ENCODE peak calls at places on chromosome 7, in four cellular contexts. C, W, T and A are unnamed samples.
A peak's percentile ranks its signal among the peaks of the same experiment; 100 is the strongest.

GRCh38 chr7:99562832-99563231 is 4.4 kb downstream of the ZNF655 start:
- DNase-seq in W (peak; percentile 89), T (peak; percentile 97), C (no peak), A (no peak)

GRCh38 chr7:95996174-95996573 is 223.8 kb downstream of the DYNC1I1 start:
- DNase-seq in W (no peak), T (no peak), C (no peak), A (no peak)

GRCh38 chr7:64602518-64602917 is 39.6 kb upstream of the ZNF680 start:
- DNase-seq in C (no peak), W (no peak), T (peak; percentile 29), A (no peak)

GRCh38 chr7:151851782-151852181 is 25.1 kb downstream of the PRKAG2 start:
- DNase-seq in T (no peak), C (no peak), W (no peak), A (no peak)

GRCh38 chr7:156602283-156602682 is 38.3 kb upstream of the RNF32 start:
- DNase-seq in T (no peak), C (no peak), W (no peak), A (no peak)

GRCh38 chr7:10940748-10941358 is 32.8 kb upstream of the PHF14 start:
- DNase-seq in T (no peak), W (no peak), C (peak; percentile 47), A (peak; percentile 51)

GRCh38 chr7:2873146-2873545 is 29.0 kb upstream of the GNA12 start:
- DNase-seq in W (no peak), C (no peak), T (peak; percentile 13), A (no peak)

GRCh38 chr7:155729847-155730246 is 82.4 kb downstream of the SHH start:
- DNase-seq in T (peak; percentile 11), C (no peak), W (no peak), A (no peak)

GRCh38 chr7:117076426-117076943 is 123.2 kb downstream of the ST7 start:
- DNase-seq in T (no peak), W (no peak), C (no peak), A (no peak)

GRCh38 chr7:25116621-25117020 is 8.4 kb downstream of the CYCS start:
- DNase-seq in T (no peak), C (no peak), W (no peak), A (peak; percentile 44)

GRCh38 chr7:31811650-31812461 is 124.8 kb downstream of the PPP1R17 start:
- DNase-seq in T (peak; percentile 35), W (no peak), C (no peak), A (no peak)

GRCh38 chr7:155927905-155928304 is 115.6 kb upstream of the SHH start:
- DNase-seq in T (no peak), C (no peak), W (no peak), A (no peak)

GRCh38 chr7:121744319-121744718 is 128.6 kb upstream of the PTPRZ1 start:
- DNase-seq in T (no peak), W (no peak), C (no peak), A (no peak)

GRCh38 chr7:64869121-64869725 is 33.9 kb upstream of the ZNF273 start:
- DNase-seq in C (no peak), T (no peak), W (no peak), A (no peak)

GRCh38 chr7:150986099-150986512 is 4.7 kb upstream of the NOS3 start:
- DNase-seq in C (peak; percentile 63), W (peak; percentile 64), T (peak; percentile 58), A (peak; percentile 85)

GRCh38 chr7:140069298-140069949 is 6.7 kb upstream of the PARP12 start:
- DNase-seq in C (no peak), T (no peak), W (no peak), A (no peak)

GRCh38 chr7:836429-836828 is 4.2 kb downstream of the SUN1 start:
- DNase-seq in T (peak; percentile 62), C (no peak), W (peak; percentile 39), A (no peak)

GRCh38 chr7:131521651-131522163 is 34.7 kb downstream of the PODXL start:
- DNase-seq in C (no peak), T (no peak), W (no peak), A (no peak)

GRCh38 chr7:36777062-36777461 is 52.8 kb upstream of the AOAH start:
- DNase-seq in C (no peak), T (no peak), W (no peak), A (no peak)

GRCh38 chr7:36474283-36475010 is 84.8 kb downstream of the ANLN start:
- DNase-seq in W (no peak), C (no peak), T (peak; percentile 44), A (no peak)

GRCh38 chr7:2249744-2250323 is 7.8 kb downstream of the NUDT1 start:
- DNase-seq in T (no peak), W (no peak), C (no peak), A (no peak)

GRCh38 chr7:42338231-42339222 is 101.5 kb upstream of the GLI3 start:
- DNase-seq in W (no peak), T (peak; percentile 42), C (no peak), A (no peak)

GRCh38 chr7:26413007-26413691 is 121.5 kb downstream of the SNX10 start:
- DNase-seq in C (no peak), T (no peak), W (no peak), A (no peak)

GRCh38 chr7:38709123-38709522 is 78.0 kb upstream of the AMPH start:
- DNase-seq in C (no peak), T (no peak), W (no peak), A (no peak)

GRCh38 chr7:74203157-74203556 is 6.6 kb upstream of the LAT2 start:
- DNase-seq in W (peak; percentile 72), T (peak; percentile 63), C (peak; percentile 54), A (peak; percentile 85)

GRCh38 chr7:22352812-22353340 is 4.1 kb downstream of the RAPGEF5 start:
- DNase-seq in T (no peak), C (no peak), W (no peak), A (peak; percentile 62)

GRCh38 chr7:63054191-63054661 is 944.4 kb upstream of the ZNF722 start:
- DNase-seq in T (no peak), W (no peak), C (no peak), A (no peak)

GRCh38 chr7:103573479-103574058 is 127.6 kb upstream of the SLC26A5 start:
- DNase-seq in C (no peak), T (peak; percentile 65), W (peak; percentile 45), A (peak; percentile 76)

GRCh38 chr7:29087840-29088169 is 58.5 kb downstream of the CPVL start:
- DNase-seq in T (no peak), C (no peak), W (no peak), A (no peak)

GRCh38 chr7:123681561-123681960 is 25.9 kb downstream of the LMOD2 start:
- DNase-seq in T (no peak), C (no peak), W (no peak), A (no peak)

GRCh38 chr7:116227678-116228239 is 17.4 kb downstream of the TES start:
- DNase-seq in W (no peak), C (no peak), T (peak; percentile 78), A (no peak)

GRCh38 chr7:108308913-108309312 is 147.3 kb downstream of the NRCAM start:
- DNase-seq in C (no peak), T (peak; percentile 86), W (no peak), A (no peak)